ENCODE peak calls at places on chromosomes 2 and 18, in eight cellular contexts. M, E, D, R, N, U, G and V are unnamed samples.

GRCh38 chr2:1628893-1629292 is 115.4 kb downstream of the PXDN start:
- DNase-seq in M (peak; percentile 85), E (no peak), D (no peak), R (peak; percentile 91), N (no peak), U (no peak), G (no peak), V (no peak)

GRCh38 chr2:109061736-109062557 is 67.1 kb upstream of the SH3RF3 start:
- DNase-seq in M (no peak), E (no peak), D (peak; percentile 92), R (no peak), N (no peak), U (no peak), G (no peak), V (no peak)

GRCh38 chr18:61703508-61703907 is 189.3 kb downstream of the RNF152 start:
- DNase-seq in M (peak; percentile 95), E (no peak), D (no peak), R (peak; percentile 79), N (no peak), U (no peak), G (no peak), V (no peak)

GRCh38 chr2:156430978-156431358 is 5.2 kb upstream of the GPD2 start:
- DNase-seq in M (peak; percentile 89), E (no peak), D (peak; percentile 19), R (peak; percentile 74), N (no peak), U (no peak), G (no peak), V (no peak)

GRCh38 chr18:26322892-26323653 is 96.8 kb downstream of the TAF4B start:
- DNase-seq in M (peak; percentile 73), E (no peak), D (peak; percentile 3), R (peak; percentile 67), N (no peak), U (no peak), G (no peak), V (no peak)

GRCh38 chr2:179856205-179856604 is 5.2 kb downstream of the ZNF385B start:
- DNase-seq in M (no peak), E (no peak), D (no peak), R (no peak), N (no peak), U (no peak), G (no peak), V (no peak)

GRCh38 chr18:80106482-80107051 is 2.5 kb upstream of the ADNP2 start:
- DNase-seq in M (no peak), E (no peak), D (no peak), R (peak; percentile 13), N (no peak), U (no peak), G (no peak), V (no peak)

GRCh38 chr18:31275722-31276463 is 42.1 kb upstream of the DSG1 start:
- DNase-seq in M (no peak), E (no peak), D (peak; percentile 57), R (peak; percentile 7), N (no peak), U (no peak), G (no peak), V (no peak)

GRCh38 chr18:45024357-45025107 is 343.8 kb downstream of the SETBP1 start:
- DNase-seq in M (no peak), E (no peak), D (no peak), R (no peak), N (no peak), U (no peak), G (no peak), V (no peak)

GRCh38 chr18:61749031-61749430 is 143.8 kb downstream of the RNF152 start:
- DNase-seq in M (no peak), E (no peak), D (no peak), R (no peak), N (no peak), U (no peak), G (no peak), V (no peak)

GRCh38 chr2:60094450-60094929 is 459.0 kb downstream of the BCL11A start:
- DNase-seq in M (no peak), E (peak; percentile 93), D (peak; percentile 97), R (no peak), N (no peak), U (no peak), G (no peak), V (no peak)

GRCh38 chr18:64132871-64133270 is 16.0 kb downstream of the LINC00305 start:
- DNase-seq in M (no peak), E (no peak), D (no peak), R (no peak), N (no peak), U (no peak), G (no peak), V (no peak)

GRCh38 chr18:70359071-70359470 is 70.2 kb downstream of the SOCS6 start:
- DNase-seq in M (no peak), E (no peak), D (no peak), R (no peak), N (no peak), U (no peak), G (no peak), V (no peak)

GRCh38 chr2:150608341-150608740 is 120.9 kb upstream of the RND3 start:
- DNase-seq in M (no peak), E (no peak), D (no peak), R (no peak), N (no peak), U (no peak), G (no peak), V (no peak)

GRCh38 chr2:68993660-68994059 is 19.2 kb downstream of the GKN1 start:
- DNase-seq in M (no peak), E (no peak), D (no peak), R (no peak), N (no peak), U (no peak), G (no peak), V (no peak)

GRCh38 chr2:125405816-125406215 is 1250.1 kb upstream of the GYPC start:
- DNase-seq in M (peak; percentile 89), E (no peak), D (no peak), R (peak; percentile 83), N (no peak), U (no peak), G (no peak), V (no peak)

GRCh38 chr2:204530464-204530805 is 14.8 kb upstream of the PARD3B start:
- DNase-seq in M (no peak), E (no peak), D (no peak), R (no peak), N (no peak), U (no peak), G (no peak), V (no peak)

GRCh38 chr2:233835230-233836186 is 18.8 kb downstream of the HJURP start:
- DNase-seq in M (no peak), E (no peak), D (no peak), R (no peak), N (no peak), U (no peak), G (no peak), V (no peak)

GRCh38 chr2:47724221-47724981 is 58.5 kb upstream of the MSH6 start:
- DNase-seq in M (peak; percentile 78), E (no peak), D (no peak), R (peak; percentile 29), N (no peak), U (no peak), G (no peak), V (no peak)

GRCh38 chr2:194896871-194897270 is 760.2 kb upstream of the SLC39A10 start:
- DNase-seq in M (no peak), E (no peak), D (no peak), R (no peak), N (no peak), U (no peak), G (no peak), V (no peak)